ENCODE peak calls at places on chromosomes 7 and 10, in seven cellular contexts. One of them, this sample, is unnamed.

GRCh38 chr7:80127412-80128150 is 7.0 kb upstream of the GNAI1 start:
- DNase-seq in MV-4-11: no peak
- DNase-seq in DMS153: peak; percentile 87
- DNase-seq in stimulated activated CD8-positive, alpha-beta memory T cell treated with anti-CD3 and anti-CD28 coated beads, Interleukin-15, amount 100 ng/mL, for 4 hours: no peak
- DNase-seq in pons: peak; percentile 99
- DNase-seq in adipocyte: no peak
- DNase-seq in stimulated activated CD4-positive, alpha-beta T cell treated with anti-CD3 and anti-CD28 coated beads, Interleukin-2, amount 100 ng/mL, for 48 hours: no peak
- DNase-seq in this sample: no peak

GRCh38 chr7:135355377-135356048 is 121.9 kb downstream of the STRA8 start:
- DNase-seq in stimulated activated CD4-positive, alpha-beta T cell treated with anti-CD3 and anti-CD28 coated beads, Interleukin-2, amount 100 ng/mL, for 48 hours: no peak
- DNase-seq in pons: no peak
- DNase-seq in MV-4-11: no peak
- DNase-seq in DMS153: no peak
- DNase-seq in stimulated activated CD8-positive, alpha-beta memory T cell treated with anti-CD3 and anti-CD28 coated beads, Interleukin-15, amount 100 ng/mL, for 4 hours: no peak
- DNase-seq in adipocyte: no peak
- DNase-seq in this sample: no peak

GRCh38 chr7:149790146-149790548 is 16.8 kb upstream of the ZNF467 start:
- DNase-seq in DMS153: no peak
- DNase-seq in pons: no peak
- DNase-seq in adipocyte: peak; percentile 46
- DNase-seq in stimulated activated CD8-positive, alpha-beta memory T cell treated with anti-CD3 and anti-CD28 coated beads, Interleukin-15, amount 100 ng/mL, for 4 hours: no peak
- DNase-seq in MV-4-11: no peak
- DNase-seq in stimulated activated CD4-positive, alpha-beta T cell treated with anti-CD3 and anti-CD28 coated beads, Interleukin-2, amount 100 ng/mL, for 48 hours: peak; percentile 44
- DNase-seq in this sample: no peak

GRCh38 chr7:22569586-22570321 is 69.8 kb upstream of the STEAP1B start:
- DNase-seq in DMS153: no peak
- DNase-seq in adipocyte: no peak
- DNase-seq in pons: peak; percentile 79
- DNase-seq in stimulated activated CD8-positive, alpha-beta memory T cell treated with anti-CD3 and anti-CD28 coated beads, Interleukin-15, amount 100 ng/mL, for 4 hours: no peak
- DNase-seq in MV-4-11: peak; percentile 93
- DNase-seq in stimulated activated CD4-positive, alpha-beta T cell treated with anti-CD3 and anti-CD28 coated beads, Interleukin-2, amount 100 ng/mL, for 48 hours: no peak
- DNase-seq in this sample: no peak

GRCh38 chr7:24821045-24821853 is 64.0 kb upstream of the GSDME start:
- DNase-seq in stimulated activated CD8-positive, alpha-beta memory T cell treated with anti-CD3 and anti-CD28 coated beads, Interleukin-15, amount 100 ng/mL, for 4 hours: peak; percentile 57
- DNase-seq in adipocyte: peak; percentile 89
- DNase-seq in MV-4-11: peak; percentile 92
- DNase-seq in stimulated activated CD4-positive, alpha-beta T cell treated with anti-CD3 and anti-CD28 coated beads, Interleukin-2, amount 100 ng/mL, for 48 hours: peak; percentile 62
- DNase-seq in DMS153: peak; percentile 75
- DNase-seq in pons: peak; percentile 42
- DNase-seq in this sample: peak; percentile 78

GRCh38 chr10:67815571-67816059 is 22.4 kb downstream of the DNAJC12 start:
- DNase-seq in stimulated activated CD4-positive, alpha-beta T cell treated with anti-CD3 and anti-CD28 coated beads, Interleukin-2, amount 100 ng/mL, for 48 hours: no peak
- DNase-seq in DMS153: peak; percentile 96
- DNase-seq in adipocyte: no peak
- DNase-seq in MV-4-11: no peak
- DNase-seq in pons: no peak
- DNase-seq in stimulated activated CD8-positive, alpha-beta memory T cell treated with anti-CD3 and anti-CD28 coated beads, Interleukin-15, amount 100 ng/mL, for 4 hours: no peak
- DNase-seq in this sample: no peak

GRCh38 chr10:86586516-86586915 is 64.9 kb upstream of the WAPL start:
- DNase-seq in pons: peak; percentile 92
- DNase-seq in stimulated activated CD4-positive, alpha-beta T cell treated with anti-CD3 and anti-CD28 coated beads, Interleukin-2, amount 100 ng/mL, for 48 hours: no peak
- DNase-seq in MV-4-11: no peak
- DNase-seq in adipocyte: no peak
- DNase-seq in stimulated activated CD8-positive, alpha-beta memory T cell treated with anti-CD3 and anti-CD28 coated beads, Interleukin-15, amount 100 ng/mL, for 4 hours: no peak
- DNase-seq in DMS153: no peak
- DNase-seq in this sample: no peak

GRCh38 chr7:5681979-5682546 is 99.4 kb downstream of the RNF216 start:
- DNase-seq in stimulated activated CD4-positive, alpha-beta T cell treated with anti-CD3 and anti-CD28 coated beads, Interleukin-2, amount 100 ng/mL, for 48 hours: no peak
- DNase-seq in adipocyte: no peak
- DNase-seq in stimulated activated CD8-positive, alpha-beta memory T cell treated with anti-CD3 and anti-CD28 coated beads, Interleukin-15, amount 100 ng/mL, for 4 hours: no peak
- DNase-seq in pons: no peak
- DNase-seq in MV-4-11: no peak
- DNase-seq in DMS153: no peak
- DNase-seq in this sample: no peak

GRCh38 chr7:66950311-66950710 is 29.3 kb downstream of the TMEM248 start:
- DNase-seq in adipocyte: no peak
- DNase-seq in DMS153: no peak
- DNase-seq in stimulated activated CD8-positive, alpha-beta memory T cell treated with anti-CD3 and anti-CD28 coated beads, Interleukin-15, amount 100 ng/mL, for 4 hours: no peak
- DNase-seq in MV-4-11: no peak
- DNase-seq in stimulated activated CD4-positive, alpha-beta T cell treated with anti-CD3 and anti-CD28 coated beads, Interleukin-2, amount 100 ng/mL, for 48 hours: no peak
- DNase-seq in pons: no peak
- DNase-seq in this sample: no peak

GRCh38 chr10:86942441-86943315 is 14.7 kb downstream of the MMRN2 start:
- DNase-seq in adipocyte: no peak
- DNase-seq in MV-4-11: no peak
- DNase-seq in stimulated activated CD4-positive, alpha-beta T cell treated with anti-CD3 and anti-CD28 coated beads, Interleukin-2, amount 100 ng/mL, for 48 hours: no peak
- DNase-seq in stimulated activated CD8-positive, alpha-beta memory T cell treated with anti-CD3 and anti-CD28 coated beads, Interleukin-15, amount 100 ng/mL, for 4 hours: no peak
- DNase-seq in DMS153: no peak
- DNase-seq in pons: no peak
- DNase-seq in this sample: no peak

GRCh38 chr10:7354330-7355047 is 56.3 kb downstream of the SFMBT2 start:
- DNase-seq in MV-4-11: no peak
- DNase-seq in stimulated activated CD4-positive, alpha-beta T cell treated with anti-CD3 and anti-CD28 coated beads, Interleukin-2, amount 100 ng/mL, for 48 hours: no peak
- DNase-seq in pons: no peak
- DNase-seq in DMS153: no peak
- DNase-seq in stimulated activated CD8-positive, alpha-beta memory T cell treated with anti-CD3 and anti-CD28 coated beads, Interleukin-15, amount 100 ng/mL, for 4 hours: no peak
- DNase-seq in adipocyte: no peak
- DNase-seq in this sample: no peak

GRCh38 chr10:49252313-49253034 is 46.5 kb upstream of the C10orf71 start:
- DNase-seq in pons: no peak
- DNase-seq in adipocyte: no peak
- DNase-seq in MV-4-11: no peak
- DNase-seq in stimulated activated CD8-positive, alpha-beta memory T cell treated with anti-CD3 and anti-CD28 coated beads, Interleukin-15, amount 100 ng/mL, for 4 hours: no peak
- DNase-seq in stimulated activated CD4-positive, alpha-beta T cell treated with anti-CD3 and anti-CD28 coated beads, Interleukin-2, amount 100 ng/mL, for 48 hours: no peak
- DNase-seq in DMS153: no peak
- DNase-seq in this sample: no peak

GRCh38 chr7:50466815-50467569 is 16.8 kb upstream of the FIGNL1 start:
- DNase-seq in stimulated activated CD8-positive, alpha-beta memory T cell treated with anti-CD3 and anti-CD28 coated beads, Interleukin-15, amount 100 ng/mL, for 4 hours: no peak
- DNase-seq in MV-4-11: no peak
- DNase-seq in adipocyte: no peak
- DNase-seq in DMS153: no peak
- DNase-seq in stimulated activated CD4-positive, alpha-beta T cell treated with anti-CD3 and anti-CD28 coated beads, Interleukin-2, amount 100 ng/mL, for 48 hours: no peak
- DNase-seq in pons: no peak
- DNase-seq in this sample: no peak

GRCh38 chr7:33792041-33792440 is 113.3 kb upstream of the BMPER start:
- DNase-seq in stimulated activated CD8-positive, alpha-beta memory T cell treated with anti-CD3 and anti-CD28 coated beads, Interleukin-15, amount 100 ng/mL, for 4 hours: no peak
- DNase-seq in adipocyte: no peak
- DNase-seq in DMS153: no peak
- DNase-seq in stimulated activated CD4-positive, alpha-beta T cell treated with anti-CD3 and anti-CD28 coated beads, Interleukin-2, amount 100 ng/mL, for 48 hours: no peak
- DNase-seq in pons: no peak
- DNase-seq in MV-4-11: no peak
- DNase-seq in this sample: no peak

GRCh38 chr7:2936891-2937580 is 92.9 kb upstream of the GNA12 start:
- DNase-seq in stimulated activated CD4-positive, alpha-beta T cell treated with anti-CD3 and anti-CD28 coated beads, Interleukin-2, amount 100 ng/mL, for 48 hours: no peak
- DNase-seq in stimulated activated CD8-positive, alpha-beta memory T cell treated with anti-CD3 and anti-CD28 coated beads, Interleukin-15, amount 100 ng/mL, for 4 hours: no peak
- DNase-seq in pons: no peak
- DNase-seq in MV-4-11: no peak
- DNase-seq in DMS153: no peak
- DNase-seq in adipocyte: no peak
- DNase-seq in this sample: no peak

GRCh38 chr10:43211431-43212042 is 55.3 kb downstream of the RASGEF1A start:
- DNase-seq in DMS153: no peak
- DNase-seq in pons: no peak
- DNase-seq in stimulated activated CD8-positive, alpha-beta memory T cell treated with anti-CD3 and anti-CD28 coated beads, Interleukin-15, amount 100 ng/mL, for 4 hours: no peak
- DNase-seq in adipocyte: no peak
- DNase-seq in MV-4-11: no peak
- DNase-seq in stimulated activated CD4-positive, alpha-beta T cell treated with anti-CD3 and anti-CD28 coated beads, Interleukin-2, amount 100 ng/mL, for 48 hours: no peak
- DNase-seq in this sample: no peak

GRCh38 chr7:143321242-143321641 is 5.3 kb downstream of the CLCN1 start:
- DNase-seq in pons: no peak
- DNase-seq in MV-4-11: no peak
- DNase-seq in adipocyte: no peak
- DNase-seq in stimulated activated CD8-positive, alpha-beta memory T cell treated with anti-CD3 and anti-CD28 coated beads, Interleukin-15, amount 100 ng/mL, for 4 hours: no peak
- DNase-seq in stimulated activated CD4-positive, alpha-beta T cell treated with anti-CD3 and anti-CD28 coated beads, Interleukin-2, amount 100 ng/mL, for 48 hours: no peak
- DNase-seq in DMS153: no peak
- DNase-seq in this sample: no peak

GRCh38 chr10:71314028-71314693 is 4.9 kb upstream of the SLC29A3 start:
- DNase-seq in stimulated activated CD4-positive, alpha-beta T cell treated with anti-CD3 and anti-CD28 coated beads, Interleukin-2, amount 100 ng/mL, for 48 hours: peak; percentile 40
- DNase-seq in pons: peak; percentile 37
- DNase-seq in stimulated activated CD8-positive, alpha-beta memory T cell treated with anti-CD3 and anti-CD28 coated beads, Interleukin-15, amount 100 ng/mL, for 4 hours: peak; percentile 10
- DNase-seq in MV-4-11: peak; percentile 31
- DNase-seq in adipocyte: peak; percentile 83
- DNase-seq in DMS153: no peak
- DNase-seq in this sample: peak; percentile 21

GRCh38 chr10:70914316-70914864 is 26.0 kb upstream of the PCBD1 start:
- DNase-seq in stimulated activated CD8-positive, alpha-beta memory T cell treated with anti-CD3 and anti-CD28 coated beads, Interleukin-15, amount 100 ng/mL, for 4 hours: no peak
- DNase-seq in DMS153: no peak
- DNase-seq in pons: no peak
- DNase-seq in MV-4-11: no peak
- DNase-seq in adipocyte: no peak
- DNase-seq in stimulated activated CD4-positive, alpha-beta T cell treated with anti-CD3 and anti-CD28 coated beads, Interleukin-2, amount 100 ng/mL, for 48 hours: no peak
- DNase-seq in this sample: no peak

GRCh38 chr10:90929179-90929578 is 8.3 kb upstream of the ANKRD1 start:
- DNase-seq in MV-4-11: no peak
- DNase-seq in stimulated activated CD8-positive, alpha-beta memory T cell treated with anti-CD3 and anti-CD28 coated beads, Interleukin-15, amount 100 ng/mL, for 4 hours: no peak
- DNase-seq in stimulated activated CD4-positive, alpha-beta T cell treated with anti-CD3 and anti-CD28 coated beads, Interleukin-2, amount 100 ng/mL, for 48 hours: no peak
- DNase-seq in pons: no peak
- DNase-seq in adipocyte: no peak
- DNase-seq in DMS153: no peak
- DNase-seq in this sample: no peak

GRCh38 chr7:27709137-27710075 is 30.6 kb upstream of the TAX1BP1 start:
- DNase-seq in adipocyte: peak; percentile 73
- DNase-seq in stimulated activated CD4-positive, alpha-beta T cell treated with anti-CD3 and anti-CD28 coated beads, Interleukin-2, amount 100 ng/mL, for 48 hours: no peak
- DNase-seq in DMS153: no peak
- DNase-seq in MV-4-11: no peak
- DNase-seq in stimulated activated CD8-positive, alpha-beta memory T cell treated with anti-CD3 and anti-CD28 coated beads, Interleukin-15, amount 100 ng/mL, for 4 hours: no peak
- DNase-seq in pons: no peak
- DNase-seq in this sample: peak; percentile 69

GRCh38 chr10:123997013-123997412 is 96.4 kb downstream of the CHST15 start:
- DNase-seq in MV-4-11: no peak
- DNase-seq in DMS153: no peak
- DNase-seq in adipocyte: no peak
- DNase-seq in pons: no peak
- DNase-seq in stimulated activated CD8-positive, alpha-beta memory T cell treated with anti-CD3 and anti-CD28 coated beads, Interleukin-15, amount 100 ng/mL, for 4 hours: no peak
- DNase-seq in stimulated activated CD4-positive, alpha-beta T cell treated with anti-CD3 and anti-CD28 coated beads, Interleukin-2, amount 100 ng/mL, for 48 hours: no peak
- DNase-seq in this sample: no peak

GRCh38 chr7:94395141-94396041 is 696 bp downstream of the COL1A2 start:
- DNase-seq in adipocyte: peak; percentile 91
- DNase-seq in stimulated activated CD4-positive, alpha-beta T cell treated with anti-CD3 and anti-CD28 coated beads, Interleukin-2, amount 100 ng/mL, for 48 hours: no peak
- DNase-seq in MV-4-11: peak; percentile 35
- DNase-seq in stimulated activated CD8-positive, alpha-beta memory T cell treated with anti-CD3 and anti-CD28 coated beads, Interleukin-15, amount 100 ng/mL, for 4 hours: no peak
- DNase-seq in DMS153: peak; percentile 72
- DNase-seq in pons: peak; percentile 66
- DNase-seq in this sample: peak; percentile 84

GRCh38 chr10:21497177-21497807 is 28.2 kb downstream of the SKIDA1 start:
- DNase-seq in pons: peak; percentile 57
- DNase-seq in stimulated activated CD4-positive, alpha-beta T cell treated with anti-CD3 and anti-CD28 coated beads, Interleukin-2, amount 100 ng/mL, for 48 hours: peak; percentile 34
- DNase-seq in adipocyte: peak; percentile 94
- DNase-seq in DMS153: peak; percentile 60
- DNase-seq in stimulated activated CD8-positive, alpha-beta memory T cell treated with anti-CD3 and anti-CD28 coated beads, Interleukin-15, amount 100 ng/mL, for 4 hours: no peak
- DNase-seq in MV-4-11: peak; percentile 23
- DNase-seq in this sample: peak; percentile 88

GRCh38 chr10:100817268-100817839 is 72.0 kb downstream of the PAX2 start:
- DNase-seq in stimulated activated CD8-positive, alpha-beta memory T cell treated with anti-CD3 and anti-CD28 coated beads, Interleukin-15, amount 100 ng/mL, for 4 hours: no peak
- DNase-seq in DMS153: no peak
- DNase-seq in pons: no peak
- DNase-seq in stimulated activated CD4-positive, alpha-beta T cell treated with anti-CD3 and anti-CD28 coated beads, Interleukin-2, amount 100 ng/mL, for 48 hours: no peak
- DNase-seq in MV-4-11: no peak
- DNase-seq in adipocyte: no peak
- DNase-seq in this sample: no peak

GRCh38 chr7:158802535-158803199 is 26.6 kb downstream of the ESYT2 start:
- DNase-seq in DMS153: no peak
- DNase-seq in MV-4-11: no peak
- DNase-seq in stimulated activated CD8-positive, alpha-beta memory T cell treated with anti-CD3 and anti-CD28 coated beads, Interleukin-15, amount 100 ng/mL, for 4 hours: no peak
- DNase-seq in adipocyte: peak; percentile 64
- DNase-seq in stimulated activated CD4-positive, alpha-beta T cell treated with anti-CD3 and anti-CD28 coated beads, Interleukin-2, amount 100 ng/mL, for 48 hours: no peak
- DNase-seq in pons: no peak
- DNase-seq in this sample: peak; percentile 59

GRCh38 chr7:10418985-10419384 is 554.7 kb upstream of the PHF14 start:
- DNase-seq in pons: no peak
- DNase-seq in stimulated activated CD4-positive, alpha-beta T cell treated with anti-CD3 and anti-CD28 coated beads, Interleukin-2, amount 100 ng/mL, for 48 hours: no peak
- DNase-seq in adipocyte: no peak
- DNase-seq in DMS153: no peak
- DNase-seq in stimulated activated CD8-positive, alpha-beta memory T cell treated with anti-CD3 and anti-CD28 coated beads, Interleukin-15, amount 100 ng/mL, for 4 hours: no peak
- DNase-seq in MV-4-11: no peak
- DNase-seq in this sample: no peak